ENCODE peak calls at places on chromosomes 3 and 15, in nine cellular contexts. E, C, R, N, W, G, A, Q and F are unnamed samples.

GRCh38 chr15:41259546-41260189 is 28.6 kb downstream of the CHP1 start:
- DNase-seq in W (no peak), Q (no peak), A (no peak), G (no peak), E (no peak), C (no peak), N (no peak), R (no peak), F (no peak)

GRCh38 chr3:28674212-28674611 is 325.6 kb upstream of the AZI2 start:
- DNase-seq in A (no peak), Q (no peak), G (no peak), R (no peak), C (no peak), W (no peak), N (no peak), E (no peak), F (no peak)

GRCh38 chr15:42018306-42019224 is 2.3 kb downstream of the PLA2G4E start:
- DNase-seq in W (no peak), A (no peak), R (no peak), G (no peak), N (no peak), E (no peak), Q (no peak), C (no peak), F (no peak)

GRCh38 chr3:8911781-8912180 is 51.5 kb downstream of the RAD18 start:
- DNase-seq in Q (no peak), R (no peak), W (no peak), C (no peak), N (no peak), G (no peak), E (no peak), A (no peak), F (no peak)

GRCh38 chr3:66303556-66303955 is 82.8 kb downstream of the SLC25A26 start:
- DNase-seq in W (peak; percentile 73), G (no peak), E (no peak), Q (no peak), R (peak; percentile 12), C (no peak), A (no peak), N (no peak), F (no peak)

GRCh38 chr15:22930782-22931484 is 49.2 kb downstream of the CYFIP1 start:
- DNase-seq in C (no peak), A (no peak), W (no peak), N (no peak), Q (no peak), E (no peak), R (no peak), G (no peak), F (peak; percentile 27)

GRCh38 chr15:100818927-100819326 is 60.7 kb upstream of the ALDH1A3 start:
- DNase-seq in W (no peak), A (peak; percentile 26), C (no peak), G (peak; percentile 51), Q (no peak), E (no peak), N (no peak), R (no peak), F (peak; percentile 72)

GRCh38 chr15:89999676-90000174 is 1.4 kb upstream of the ZNF710 start:
- DNase-seq in A (peak; percentile 28), C (no peak), G (no peak), E (no peak), W (no peak), N (peak; percentile 43), Q (no peak), R (no peak), F (peak; percentile 9)

GRCh38 chr3:181250714-181251113 is 261.2 kb upstream of the DNAJC19 start:
- DNase-seq in G (no peak), W (no peak), R (no peak), C (no peak), A (no peak), E (no peak), N (no peak), Q (no peak), F (no peak)

GRCh38 chr3:4401441-4401840 is 65.6 kb downstream of the SUMF1 start:
- DNase-seq in W (no peak), G (no peak), R (no peak), Q (no peak), A (no peak), C (no peak), E (no peak), N (no peak), F (no peak)

GRCh38 chr15:83611312-83611711 is 42.6 kb upstream of the ADAMTSL3 start:
- DNase-seq in R (no peak), A (no peak), N (no peak), W (no peak), G (no peak), C (no peak), E (no peak), Q (no peak), F (no peak)

GRCh38 chr3:171416666-171417065 is 43.5 kb downstream of the TNIK start:
- DNase-seq in A (no peak), Q (no peak), W (no peak), G (no peak), N (no peak), E (no peak), R (no peak), C (no peak), F (no peak)

GRCh38 chr3:100647673-100648072 is 38.3 kb downstream of the ADGRG7 start:
- DNase-seq in E (no peak), R (no peak), Q (no peak), W (no peak), N (peak; percentile 16), C (no peak), A (no peak), G (no peak), F (no peak)

GRCh38 chr3:119856695-119857094 is 74.8 kb downstream of the NR1I2 start:
- DNase-seq in E (no peak), R (no peak), C (no peak), G (no peak), A (no peak), W (no peak), N (no peak), Q (no peak), F (peak; percentile 37)

GRCh38 chr3:127959873-127960272 is 44.8 kb downstream of the KBTBD12 start:
- DNase-seq in A (no peak), G (peak; percentile 40), W (no peak), R (no peak), N (peak; percentile 45), E (no peak), Q (no peak), C (no peak), F (peak; percentile 4)

GRCh38 chr15:25678498-25678865 is 184.6 kb downstream of the ATP10A start:
- DNase-seq in C (no peak), N (no peak), W (no peak), G (no peak), R (no peak), Q (no peak), E (no peak), A (no peak), F (no peak)

GRCh38 chr15:33021806-33022389 is 172.6 kb downstream of the FMN1 start:
- DNase-seq in N (peak; percentile 61), Q (no peak), C (no peak), E (no peak), G (peak; percentile 52), A (no peak), W (no peak), R (no peak), F (peak; percentile 75)